ENCODE peak calls at places on chromosome 22, in nine cellular contexts. J is prostate gland, M is H1, L is ovary, R is lower leg skin, E is sigmoid colon, O is heart left ventricle, K is endothelial cell of umbilical vein, D is tibial nerve. T is an unnamed sample.

GRCh38 chr22:48305726-48306235 is 1521.9 kb downstream of the BRD1 start:
- DNase-seq in J (no peak), M (no peak), L (no peak), R (no peak), E (no peak), O (no peak), K (no peak), D (no peak), T (no peak)

GRCh38 chr22:47535681-47536080 is 773.2 kb downstream of the TBC1D22A start:
- DNase-seq in J (no peak), M (no peak), L (no peak), R (no peak), E (no peak), O (no peak), K (no peak), D (no peak), T (no peak)

GRCh38 chr22:39431821-39432251 is 25.0 kb upstream of the MGAT3 start:
- DNase-seq in J (no peak), M (no peak), L (no peak), R (no peak), E (no peak), O (peak), K (peak), D (no peak), T (no peak)

GRCh38 chr22:46625843-46626349 is 5.7 kb downstream of the GRAMD4 start:
- DNase-seq in J (no peak), M (no peak), L (no peak), R (no peak), E (no peak), O (no peak), K (no peak), D (no peak), T (no peak)

GRCh38 chr22:27774200-27774599 is 27.4 kb downstream of the MN1 start:
- DNase-seq in J (no peak), M (no peak), L (no peak), R (no peak), E (no peak), O (no peak), K (no peak), D (no peak), T (no peak)

GRCh38 chr22:29030618-29031235 is 30.9 kb downstream of the C22orf31 start:
- DNase-seq in J (peak), M (no peak), L (peak), R (no peak), E (peak), O (peak), K (peak), D (peak), T (peak)

GRCh38 chr22:48701296-48702030 is 1126.2 kb downstream of the BRD1 start:
- DNase-seq in J (no peak), M (no peak), L (no peak), R (no peak), E (no peak), O (no peak), K (no peak), D (no peak), T (no peak)

GRCh38 chr22:42649261-42650056 is at the start of gene CYB5R3:
- DNase-seq in J (peak), M (peak), L (peak), R (peak), E (peak), O (peak), K (peak), D (peak), T (peak)

GRCh38 chr22:39520874-39521857 is 804 bp downstream of the ATF4 start:
- DNase-seq in J (peak), M (no peak), L (peak), R (peak), E (peak), O (peak), K (peak), D (peak), T (peak)

GRCh38 chr22:47281126-47282106 is 519.0 kb downstream of the TBC1D22A start:
- DNase-seq in J (no peak), M (no peak), L (no peak), R (no peak), E (no peak), O (no peak), K (no peak), D (no peak), T (no peak)

GRCh38 chr22:19888131-19888746 is 33.6 kb upstream of the GNB1L start:
- DNase-seq in J (no peak), M (no peak), L (no peak), R (no peak), E (no peak), O (peak), K (no peak), D (no peak), T (no peak)

GRCh38 chr22:41256254-41256897 is 15.6 kb upstream of the CHADL start:
- DNase-seq in J (no peak), M (no peak), L (no peak), R (no peak), E (no peak), O (no peak), K (peak), D (no peak), T (no peak)

GRCh38 chr22:41787331-41787730 is 13.1 kb upstream of the CCDC134 start:
- DNase-seq in J (no peak), M (no peak), L (no peak), R (no peak), E (no peak), O (no peak), K (no peak), D (no peak), T (no peak)

GRCh38 chr22:27238935-27239510 is 562.5 kb downstream of the MN1 start:
- DNase-seq in J (no peak), M (no peak), L (peak), R (no peak), E (peak), O (peak), K (peak), D (no peak), T (peak)

GRCh38 chr22:46399625-46400024 is 64.1 kb downstream of the TRMU start:
- DNase-seq in J (no peak), M (no peak), L (no peak), R (no peak), E (no peak), O (no peak), K (no peak), D (no peak), T (no peak)

GRCh38 chr22:19873960-19874306 is 19.3 kb upstream of the GNB1L start:
- DNase-seq in J (no peak), M (no peak), L (peak), R (peak), E (no peak), O (peak), K (no peak), D (peak), T (no peak)

GRCh38 chr22:42553475-42554361 is at the start of gene SERHL2:
- DNase-seq in J (peak), M (peak), L (peak), R (peak), E (peak), O (peak), K (peak), D (peak), T (peak)

GRCh38 chr22:39524089-39524752 is 3.9 kb downstream of the ATF4 start:
- DNase-seq in J (no peak), M (no peak), L (no peak), R (no peak), E (no peak), O (no peak), K (no peak), D (no peak), T (no peak)

GRCh38 chr22:42229455-42230149 is 40.9 kb downstream of the TCF20 start:
- DNase-seq in J (no peak), M (no peak), L (peak), R (no peak), E (peak), O (no peak), K (peak), D (no peak), T (peak)

GRCh38 chr22:23750744-23751440 is at the start of gene ZNF70:
- DNase-seq in J (peak), M (no peak), L (peak), R (peak), E (peak), O (peak), K (peak), D (peak), T (peak)

GRCh38 chr22:27892811-27893210 is 26.2 kb downstream of the PITPNB start:
- DNase-seq in J (no peak), M (no peak), L (no peak), R (no peak), E (no peak), O (no peak), K (no peak), D (no peak), T (no peak)

GRCh38 chr22:41334951-41335635 is 33.8 kb downstream of the ZC3H7B start:
- DNase-seq in J (no peak), M (no peak), L (no peak), R (no peak), E (no peak), O (peak), K (no peak), D (no peak), T (no peak)

GRCh38 chr22:26998134-26998533 is 340.7 kb downstream of the MIAT start:
- DNase-seq in J (no peak), M (no peak), L (no peak), R (no peak), E (no peak), O (no peak), K (no peak), D (no peak), T (no peak)

GRCh38 chr22:41983516-41983915 is 14.3 kb downstream of the SEPTIN3 start:
- DNase-seq in J (no peak), M (no peak), L (no peak), R (no peak), E (no peak), O (no peak), K (no peak), D (no peak), T (no peak)

GRCh38 chr22:42432020-42432596 is at the start of gene NFAM1:
- DNase-seq in J (no peak), M (no peak), L (no peak), R (no peak), E (peak), O (peak), K (no peak), D (no peak), T (peak)

GRCh38 chr22:41237707-41238569 is 2.8 kb downstream of the CHADL start:
- DNase-seq in J (peak), M (no peak), L (peak), R (no peak), E (peak), O (peak), K (peak), D (no peak), T (peak)

GRCh38 chr22:49934144-49934890 is 15.9 kb downstream of the CRELD2 start:
- DNase-seq in J (peak), M (no peak), L (peak), R (no peak), E (peak), O (peak), K (no peak), D (no peak), T (peak)

GRCh38 chr22:41021655-41022454 is 70.5 kb upstream of the EP300 start:
- DNase-seq in J (peak), M (no peak), L (peak), R (peak), E (peak), O (peak), K (peak), D (peak), T (peak)

DNA sequence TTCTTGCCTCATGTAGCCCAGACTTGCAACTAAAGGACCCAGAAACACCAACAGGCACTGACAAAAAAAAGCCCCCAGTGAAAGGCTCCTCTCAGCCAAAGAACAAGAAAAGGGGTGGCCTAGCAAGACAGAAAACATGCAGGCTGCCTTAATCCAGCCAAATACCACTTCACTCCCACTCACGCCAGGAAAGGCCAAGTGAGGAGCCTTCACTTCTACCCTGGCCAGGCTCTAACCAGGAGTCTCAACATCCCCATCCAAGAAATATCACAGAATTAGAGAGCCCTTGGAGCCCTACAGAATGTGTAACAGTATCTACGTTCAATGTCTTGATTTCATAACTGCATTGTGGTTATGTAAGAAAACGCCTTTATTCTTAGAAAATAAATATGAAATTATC is 149.0 kb downstream of the APOL5 start:
- DNase-seq in J (no peak), M (no peak), L (peak), R (no peak), E (no peak), O (no peak), K (no peak), D (no peak), T (no peak)
- TF ChIP-seq POLR2A in J (no peak), M (no peak), L (no peak), R (no peak), E (no peak), O (no peak), K (no peak), D (no peak), T (no peak)

DNA sequence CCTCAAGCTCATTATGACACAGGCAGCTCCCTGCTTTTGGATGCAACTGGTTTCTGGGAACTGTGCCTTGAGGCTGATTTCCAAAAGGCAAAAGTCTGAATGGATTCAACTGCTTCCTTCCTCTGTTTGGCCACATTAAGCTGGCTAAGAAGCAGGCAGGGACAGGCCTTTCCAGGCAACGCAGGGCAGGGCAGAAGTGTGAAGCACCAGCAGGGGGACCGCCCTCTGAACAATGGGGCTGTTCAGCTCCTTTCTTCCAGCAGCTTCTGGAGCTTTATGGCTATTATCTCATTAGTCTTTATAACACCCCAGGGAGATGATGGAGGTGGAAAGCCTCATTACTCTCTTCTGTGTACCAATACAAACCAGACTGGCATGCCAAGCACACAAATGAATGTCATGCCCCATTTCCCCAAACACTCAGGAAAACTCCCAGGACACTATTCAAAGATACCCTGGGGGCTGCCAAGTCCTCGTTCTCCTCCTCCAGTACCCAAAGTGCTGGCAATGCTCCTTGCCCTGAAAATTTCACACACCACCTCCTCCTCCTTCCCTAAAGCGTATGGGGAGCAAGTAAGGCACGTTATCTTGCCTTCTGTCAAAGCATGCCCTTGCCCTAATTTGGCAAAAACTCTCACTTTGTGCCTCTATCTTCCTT is 21.3 kb downstream of the MORC2 start:
- DNase-seq in J (peak), M (no peak), L (no peak), R (no peak), E (no peak), O (peak), K (peak), D (no peak), T (no peak)
- TF ChIP-seq CTCF in J (no peak), M (no peak), L (no peak), R (no peak), E (no peak), O (no peak), K (peak), D (no peak), T (no peak)

DNA sequence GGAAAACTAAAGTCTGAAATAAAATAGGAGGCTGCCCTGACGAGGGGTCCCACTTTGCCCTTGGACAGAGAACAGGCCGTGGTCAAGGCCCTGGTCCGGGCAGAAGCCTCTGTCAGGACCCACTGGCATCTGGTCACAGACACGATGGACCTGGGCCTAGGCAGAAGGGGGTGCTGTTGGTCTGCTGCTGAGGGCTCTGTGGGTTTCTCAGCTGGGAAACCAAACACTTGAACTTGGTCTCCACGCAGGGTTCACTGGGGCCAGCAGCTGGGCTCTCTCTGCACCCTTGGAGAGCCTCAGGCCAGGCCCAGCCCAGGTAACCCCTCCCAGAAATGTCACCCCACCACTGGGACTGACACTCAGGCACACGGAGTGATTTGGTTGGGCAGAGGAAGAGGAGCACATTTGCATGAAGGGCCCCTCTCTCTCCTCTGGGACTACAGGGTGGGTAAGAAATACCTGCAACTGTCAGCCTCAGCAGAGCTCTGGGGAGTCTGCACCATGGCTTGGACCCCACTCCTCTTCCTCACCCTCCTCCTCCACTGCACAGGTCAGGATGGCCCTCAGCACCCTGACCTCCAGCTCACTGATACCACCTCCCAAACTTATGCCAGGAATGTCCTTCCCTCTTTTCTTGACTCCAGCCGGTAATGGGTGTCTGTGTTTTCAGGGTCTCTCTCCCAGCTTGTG is 48.1 kb upstream of the TOP3B start:
- DNase-seq in J (no peak), M (no peak), L (no peak), R (no peak), E (no peak), O (no peak), K (peak), D (no peak), T (no peak)
- TF ChIP-seq POLR2A in J (no peak), M (no peak), L (no peak), R (no peak), E (no peak), O (no peak), K (no peak), D (no peak), T (no peak)

GRCh38 chr22:38104084-38104483 is 6.4 kb downstream of the BAIAP2L2 start:
- DNase-seq in J (no peak), M (no peak), L (no peak), R (no peak), E (no peak), O (peak), K (no peak), D (no peak), T (no peak)
- TF ChIP-seq CTCF in J (no peak), M (peak), L (no peak), R (no peak), E (peak), O (no peak), K (peak), D (no peak), T (no peak)

GRCh38 chr22:22161924-22162851 is 82.4 kb upstream of the VPREB1 start:
- DNase-seq in J (no peak), M (no peak), L (no peak), R (no peak), E (no peak), O (no peak), K (no peak), D (no peak), T (no peak)
- TF ChIP-seq POLR2A in J (no peak), M (no peak), L (no peak), R (no peak), E (no peak), O (no peak), K (no peak), D (no peak), T (no peak)

DNA sequence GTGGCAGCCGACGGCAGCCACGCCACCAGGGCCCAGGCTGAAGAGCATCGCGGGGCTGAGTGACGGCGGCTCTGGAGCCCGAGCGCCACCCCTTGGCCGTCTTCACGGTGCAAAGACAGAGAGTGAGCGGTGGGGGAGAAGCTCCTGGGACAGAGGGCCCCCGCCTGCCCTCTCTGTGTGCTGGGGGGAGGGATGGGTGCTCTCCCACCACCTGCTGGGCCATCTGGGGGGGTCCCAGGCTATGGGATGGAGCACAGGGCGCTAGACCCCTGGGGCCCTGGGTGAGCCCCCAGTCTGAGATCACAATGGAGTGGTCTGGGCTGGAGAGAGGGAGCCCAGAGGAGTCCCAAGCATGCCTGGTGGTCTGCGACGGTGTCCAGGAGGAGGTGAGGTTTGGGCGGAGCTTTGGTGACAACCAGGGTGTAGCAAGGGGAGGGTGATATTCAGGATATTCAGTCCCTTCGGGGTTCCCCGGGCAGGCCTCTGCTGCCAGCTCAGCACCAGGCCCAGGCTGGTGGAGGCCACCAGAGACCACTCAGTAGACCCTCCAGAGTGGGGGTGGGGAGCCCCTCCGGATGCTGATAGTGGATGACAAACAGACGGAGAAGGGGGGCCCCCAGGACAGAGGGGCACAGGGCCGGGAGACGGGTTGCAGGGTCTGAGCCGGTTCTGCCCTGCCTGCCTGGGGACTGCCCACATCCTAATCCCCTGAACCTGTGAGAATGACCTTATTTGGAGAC is 78.1 kb upstream of the PRR5 start:
- DNase-seq in J (no peak), M (no peak), L (no peak), R (no peak), E (no peak), O (no peak), K (no peak), D (no peak), T (no peak)
- TF ChIP-seq CTCF in J (no peak), M (peak), L (no peak), R (no peak), E (peak), O (peak), K (peak), D (no peak), T (no peak)

GRCh38 chr22:17095538-17095937 is 10.7 kb downstream of the IL17RA start:
- DNase-seq in J (no peak), M (no peak), L (no peak), R (peak), E (peak), O (no peak), K (no peak), D (no peak), T (no peak)

GRCh38 chr22:17096095-17096494 is 11.3 kb downstream of the IL17RA start:
- DNase-seq in J (no peak), M (no peak), L (no peak), R (no peak), E (peak), O (no peak), K (no peak), D (no peak), T (no peak)

GRCh38 chr22:17091851-17092250 is 7.1 kb downstream of the IL17RA start:
- DNase-seq in J (no peak), M (no peak), L (no peak), R (peak), E (peak), O (no peak), K (no peak), D (no peak), T (no peak)

GRCh38 chr22:17090550-17090949 is 5.8 kb downstream of the IL17RA start:
- DNase-seq in J (no peak), M (no peak), L (no peak), R (no peak), E (no peak), O (no peak), K (no peak), D (no peak), T (no peak)

GRCh38 chr22:17093081-17093480 is 8.3 kb downstream of the IL17RA start:
- DNase-seq in J (no peak), M (no peak), L (no peak), R (no peak), E (peak), O (no peak), K (no peak), D (no peak), T (no peak)
- TF ChIP-seq POLR2A in J (no peak), M (no peak), L (no peak), R (no peak), E (no peak), O (no peak), K (no peak), D (no peak), T (no peak)

GRCh38 chr22:17945156-17945850 is 79.1 kb downstream of the MICAL3 start:
- DNase-seq in J (no peak), M (no peak), L (no peak), R (no peak), E (no peak), O (no peak), K (no peak), D (no peak), T (no peak)

GRCh38 chr22:17946691-17947367 is 77.5 kb downstream of the MICAL3 start:
- DNase-seq in J (no peak), M (no peak), L (no peak), R (no peak), E (peak), O (no peak), K (no peak), D (no peak), T (no peak)

GRCh38 chr22:17944205-17944725 is 80.1 kb downstream of the MICAL3 start:
- DNase-seq in J (no peak), M (no peak), L (no peak), R (no peak), E (no peak), O (no peak), K (no peak), D (no peak), T (no peak)

GRCh38 chr22:17948101-17948500 is 76.3 kb downstream of the MICAL3 start:
- DNase-seq in J (no peak), M (no peak), L (no peak), R (no peak), E (no peak), O (no peak), K (no peak), D (no peak), T (no peak)

GRCh38 chr22:17945851-17946690 is 78.3 kb downstream of the MICAL3 start:
- DNase-seq in J (no peak), M (no peak), L (no peak), R (no peak), E (peak), O (no peak), K (no peak), D (no peak), T (no peak)
- TF ChIP-seq CTCF in J (no peak), M (no peak), L (no peak), R (no peak), E (no peak), O (no peak), K (no peak), D (no peak), T (no peak)

T was measured in body of pancreas.